ENCODE peak calls at places on chromosome 5, in eight cellular contexts. One of them, this sample, is unnamed.

GRCh38 chr5:6193315-6193714 is 185.0 kb downstream of the MED10 start:
- DNase-seq in PC-9: peak
- DNase-seq in GM12878: no peak
- DNase-seq in neural progenitor cell: no peak
- DNase-seq in PC-3: peak
- DNase-seq in HepG2: no peak
- DNase-seq in astrocyte: no peak
- DNase-seq in DND-41: no peak
- DNase-seq in this sample: peak

GRCh38 chr5:43802651-43803050 is 199.7 kb downstream of the NNT start:
- DNase-seq in HepG2: no peak
- DNase-seq in GM12878: no peak
- DNase-seq in PC-3: no peak
- DNase-seq in PC-9: no peak
- DNase-seq in astrocyte: no peak
- DNase-seq in DND-41: no peak
- DNase-seq in neural progenitor cell: no peak
- DNase-seq in this sample: no peak

GRCh38 chr5:26791433-26791832 is 247.0 kb downstream of the CDH9 start:
- DNase-seq in GM12878: no peak
- DNase-seq in PC-9: no peak
- DNase-seq in DND-41: no peak
- DNase-seq in PC-3: no peak
- DNase-seq in HepG2: no peak
- DNase-seq in neural progenitor cell: no peak
- DNase-seq in astrocyte: no peak
- DNase-seq in this sample: no peak

GRCh38 chr5:87410941-87411340 is 1.8 kb downstream of the CCNH start:
- DNase-seq in neural progenitor cell: no peak
- DNase-seq in astrocyte: peak
- DNase-seq in DND-41: no peak
- DNase-seq in HepG2: no peak
- DNase-seq in PC-3: peak
- DNase-seq in GM12878: no peak
- DNase-seq in PC-9: peak
- DNase-seq in this sample: no peak

GRCh38 chr5:179415291-179416060 is 70.2 kb upstream of the ADAMTS2 start:
- DNase-seq in PC-3: no peak
- DNase-seq in PC-9: no peak
- DNase-seq in HepG2: no peak
- DNase-seq in GM12878: no peak
- DNase-seq in astrocyte: no peak
- DNase-seq in neural progenitor cell: no peak
- DNase-seq in DND-41: no peak
- DNase-seq in this sample: no peak

GRCh38 chr5:67267522-67268232 is 71.1 kb upstream of the CD180 start:
- DNase-seq in PC-3: no peak
- DNase-seq in astrocyte: no peak
- DNase-seq in neural progenitor cell: peak
- DNase-seq in PC-9: no peak
- DNase-seq in HepG2: no peak
- DNase-seq in GM12878: no peak
- DNase-seq in DND-41: no peak
- DNase-seq in this sample: no peak

GRCh38 chr5:109063223-109063622 is 315.5 kb downstream of the FER start:
- DNase-seq in PC-3: no peak
- DNase-seq in astrocyte: peak
- DNase-seq in neural progenitor cell: peak
- DNase-seq in DND-41: no peak
- DNase-seq in HepG2: no peak
- DNase-seq in GM12878: no peak
- DNase-seq in PC-9: no peak
- DNase-seq in this sample: no peak

GRCh38 chr5:180353226-180353962 is at the start of gene GFPT2:
- DNase-seq in PC-9: peak
- DNase-seq in PC-3: peak
- DNase-seq in DND-41: no peak
- DNase-seq in GM12878: no peak
- DNase-seq in HepG2: peak
- DNase-seq in astrocyte: peak
- DNase-seq in neural progenitor cell: peak
- DNase-seq in this sample: peak

GRCh38 chr5:176550275-176550831 is 1.2 kb downstream of the CDHR2 start:
- DNase-seq in PC-9: no peak
- DNase-seq in PC-3: no peak
- DNase-seq in neural progenitor cell: no peak
- DNase-seq in GM12878: no peak
- DNase-seq in HepG2: no peak
- DNase-seq in astrocyte: no peak
- DNase-seq in DND-41: no peak
- DNase-seq in this sample: no peak

GRCh38 chr5:111932628-111933027 is 175.6 kb upstream of the NREP start:
- DNase-seq in astrocyte: peak
- DNase-seq in PC-9: no peak
- DNase-seq in PC-3: peak
- DNase-seq in DND-41: no peak
- DNase-seq in neural progenitor cell: no peak
- DNase-seq in GM12878: no peak
- DNase-seq in HepG2: no peak
- DNase-seq in this sample: no peak

GRCh38 chr5:150508021-150508640 is at the start of gene NDST1:
- DNase-seq in HepG2: no peak
- DNase-seq in PC-3: no peak
- DNase-seq in neural progenitor cell: no peak
- DNase-seq in PC-9: no peak
- DNase-seq in astrocyte: no peak
- DNase-seq in DND-41: no peak
- DNase-seq in GM12878: no peak
- DNase-seq in this sample: no peak

GRCh38 chr5:432201-432927 is 10.6 kb upstream of the EXOC3 start:
- DNase-seq in PC-9: no peak
- DNase-seq in GM12878: no peak
- DNase-seq in astrocyte: no peak
- DNase-seq in DND-41: no peak
- DNase-seq in HepG2: no peak
- DNase-seq in neural progenitor cell: no peak
- DNase-seq in PC-3: no peak
- DNase-seq in this sample: no peak

GRCh38 chr5:135462304-135462703 is 10.2 kb upstream of the TIFAB start:
- DNase-seq in HepG2: peak
- DNase-seq in GM12878: no peak
- DNase-seq in DND-41: peak
- DNase-seq in PC-9: peak
- DNase-seq in neural progenitor cell: peak
- DNase-seq in PC-3: peak
- DNase-seq in astrocyte: peak
- DNase-seq in this sample: peak

GRCh38 chr5:141958113-141958512 is at the start of gene PCDH12:
- DNase-seq in astrocyte: no peak
- DNase-seq in DND-41: peak
- DNase-seq in PC-9: no peak
- DNase-seq in GM12878: no peak
- DNase-seq in HepG2: no peak
- DNase-seq in PC-3: no peak
- DNase-seq in neural progenitor cell: no peak
- DNase-seq in this sample: peak

GRCh38 chr5:1078851-1079250 is 33.0 kb downstream of the SLC12A7 start:
- DNase-seq in GM12878: no peak
- DNase-seq in PC-3: no peak
- DNase-seq in DND-41: no peak
- DNase-seq in neural progenitor cell: no peak
- DNase-seq in astrocyte: no peak
- DNase-seq in PC-9: no peak
- DNase-seq in HepG2: no peak
- DNase-seq in this sample: no peak

GRCh38 chr5:56479701-56480304 is 246.7 kb upstream of the ANKRD55 start:
- DNase-seq in PC-3: no peak
- DNase-seq in HepG2: no peak
- DNase-seq in neural progenitor cell: no peak
- DNase-seq in astrocyte: peak
- DNase-seq in PC-9: no peak
- DNase-seq in DND-41: no peak
- DNase-seq in GM12878: peak
- DNase-seq in this sample: no peak

GRCh38 chr5:103866169-103866568 is 303.6 kb upstream of the NUDT12 start:
- DNase-seq in DND-41: no peak
- DNase-seq in astrocyte: no peak
- DNase-seq in GM12878: no peak
- DNase-seq in neural progenitor cell: no peak
- DNase-seq in PC-3: peak
- DNase-seq in PC-9: no peak
- DNase-seq in HepG2: no peak
- DNase-seq in this sample: no peak

GRCh38 chr5:25095261-25095660 is 450.5 kb upstream of the CDH10 start:
- DNase-seq in PC-3: no peak
- DNase-seq in HepG2: no peak
- DNase-seq in neural progenitor cell: no peak
- DNase-seq in astrocyte: no peak
- DNase-seq in DND-41: peak
- DNase-seq in GM12878: no peak
- DNase-seq in PC-9: no peak
- DNase-seq in this sample: no peak

GRCh38 chr5:26945881-26946280 is 92.5 kb downstream of the CDH9 start:
- DNase-seq in neural progenitor cell: no peak
- DNase-seq in GM12878: no peak
- DNase-seq in astrocyte: peak
- DNase-seq in PC-9: no peak
- DNase-seq in DND-41: no peak
- DNase-seq in PC-3: peak
- DNase-seq in HepG2: no peak
- DNase-seq in this sample: peak

GRCh38 chr5:175382171-175382570 is 61.8 kb downstream of the DRD1 start:
- DNase-seq in GM12878: no peak
- DNase-seq in HepG2: no peak
- DNase-seq in PC-3: peak
- DNase-seq in neural progenitor cell: no peak
- DNase-seq in DND-41: no peak
- DNase-seq in PC-9: no peak
- DNase-seq in astrocyte: no peak
- DNase-seq in this sample: no peak
- H3K27ac ChIP-seq in GM12878: no peak
- H3K27ac ChIP-seq in HepG2: no peak
- H3K27ac ChIP-seq in PC-3: peak
- H3K27ac ChIP-seq in neural progenitor cell: no peak
- H3K27ac ChIP-seq in DND-41: no peak
- H3K27ac ChIP-seq in PC-9: no peak
- H3K27ac ChIP-seq in astrocyte: no peak
- H3K27ac ChIP-seq in this sample: no peak

DNA sequence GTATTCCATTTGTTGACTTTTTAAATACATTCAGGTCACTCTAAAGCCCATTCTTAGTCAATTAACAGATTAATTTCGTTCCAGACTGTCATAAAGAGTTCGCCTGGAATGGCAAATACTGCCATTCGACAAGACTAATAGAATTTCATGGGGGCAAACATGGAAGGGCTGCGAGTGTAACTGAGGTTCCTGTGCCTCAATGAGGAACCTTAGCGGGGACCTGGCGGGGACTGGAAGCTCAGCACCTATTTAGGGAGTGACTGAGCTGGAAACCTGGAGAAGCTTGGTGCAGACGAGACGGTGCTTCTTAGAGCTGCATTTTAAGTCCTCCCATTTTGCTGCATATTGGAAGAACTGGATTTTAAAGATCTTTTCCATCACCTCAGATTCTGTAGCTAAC is 3.4 kb downstream of the VCAN start:
- DNase-seq in astrocyte: no peak
- DNase-seq in HepG2: no peak
- DNase-seq in DND-41: no peak
- DNase-seq in PC-9: no peak
- DNase-seq in neural progenitor cell: peak
- DNase-seq in PC-3: peak
- DNase-seq in GM12878: no peak
- DNase-seq in this sample: peak
- TF ChIP-seq EZH2 in astrocyte: no peak
- TF ChIP-seq EZH2 in HepG2: no peak
- TF ChIP-seq EZH2 in DND-41: no peak
- TF ChIP-seq EZH2 in PC-9: no peak
- TF ChIP-seq EZH2 in neural progenitor cell: no peak
- TF ChIP-seq EZH2 in PC-3: no peak
- TF ChIP-seq EZH2 in GM12878: no peak
- TF ChIP-seq EZH2 in this sample: no peak

GRCh38 chr5:173321886-173322285 is 6.3 kb downstream of the STC2 start:
- DNase-seq in PC-3: no peak
- DNase-seq in GM12878: no peak
- DNase-seq in astrocyte: no peak
- DNase-seq in neural progenitor cell: no peak
- DNase-seq in PC-9: peak
- DNase-seq in DND-41: no peak
- DNase-seq in HepG2: no peak
- DNase-seq in this sample: no peak

GRCh38 chr5:173318881-173319609 is 9.2 kb downstream of the STC2 start:
- DNase-seq in HepG2: no peak
- DNase-seq in astrocyte: peak
- DNase-seq in PC-3: no peak
- DNase-seq in GM12878: no peak
- DNase-seq in neural progenitor cell: no peak
- DNase-seq in DND-41: no peak
- DNase-seq in PC-9: peak
- DNase-seq in this sample: no peak

GRCh38 chr5:173318338-173318737 is 9.9 kb downstream of the STC2 start:
- DNase-seq in PC-3: no peak
- DNase-seq in astrocyte: no peak
- DNase-seq in HepG2: no peak
- DNase-seq in GM12878: no peak
- DNase-seq in neural progenitor cell: no peak
- DNase-seq in PC-9: peak
- DNase-seq in DND-41: no peak
- DNase-seq in this sample: no peak

GRCh38 chr5:173319610-173320100 is 8.6 kb downstream of the STC2 start:
- DNase-seq in GM12878: no peak
- DNase-seq in neural progenitor cell: no peak
- DNase-seq in PC-3: no peak
- DNase-seq in HepG2: no peak
- DNase-seq in PC-9: no peak
- DNase-seq in astrocyte: no peak
- DNase-seq in DND-41: no peak
- DNase-seq in this sample: no peak

DNA sequence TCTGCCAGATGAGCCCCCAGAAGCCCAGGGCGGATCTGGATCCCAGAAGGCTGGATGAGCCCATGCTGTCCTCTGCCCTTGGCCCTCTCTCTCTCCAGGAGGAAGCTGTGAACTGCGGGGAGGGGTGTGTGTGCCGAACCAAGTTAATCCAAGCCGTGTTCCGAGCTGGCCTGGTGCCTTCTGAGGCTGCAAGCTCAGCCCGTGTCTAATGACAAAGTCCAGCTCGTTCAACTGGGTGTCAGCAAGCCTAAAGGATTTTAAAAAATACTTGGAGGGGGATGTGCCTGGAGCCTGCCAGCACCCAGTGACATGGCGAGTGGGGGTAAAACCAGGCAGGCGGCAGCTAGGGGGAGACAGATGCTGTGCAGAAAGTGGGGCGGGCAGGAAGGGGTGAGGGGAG is 8.0 kb downstream of the STC2 start:
- DNase-seq in neural progenitor cell: no peak
- DNase-seq in PC-3: no peak
- DNase-seq in DND-41: no peak
- DNase-seq in PC-9: peak
- DNase-seq in astrocyte: no peak
- DNase-seq in GM12878: no peak
- DNase-seq in HepG2: no peak
- DNase-seq in this sample: no peak
- TF ChIP-seq CTCF in neural progenitor cell: peak
- TF ChIP-seq CTCF in PC-3: no peak
- TF ChIP-seq CTCF in DND-41: peak
- TF ChIP-seq CTCF in PC-9: no peak
- TF ChIP-seq CTCF in astrocyte: no peak
- TF ChIP-seq CTCF in GM12878: no peak
- TF ChIP-seq CTCF in HepG2: no peak
- TF ChIP-seq CTCF in this sample: peak

GRCh38 chr5:78779771-78780616 is 131.4 kb upstream of the LHFPL2 start:
- DNase-seq in GM12878: no peak
- DNase-seq in astrocyte: peak
- DNase-seq in DND-41: no peak
- DNase-seq in PC-3: peak
- DNase-seq in PC-9: peak
- DNase-seq in neural progenitor cell: no peak
- DNase-seq in HepG2: no peak
- DNase-seq in this sample: no peak
- H3K27ac ChIP-seq in GM12878: no peak
- H3K27ac ChIP-seq in astrocyte: peak
- H3K27ac ChIP-seq in DND-41: no peak
- H3K27ac ChIP-seq in PC-3: peak
- H3K27ac ChIP-seq in PC-9: peak
- H3K27ac ChIP-seq in neural progenitor cell: no peak
- H3K27ac ChIP-seq in HepG2: no peak
- H3K27ac ChIP-seq in this sample: no peak

This sample was measured in GM23338.